ENCODE peak calls at places on chromosomes 11 and 22, in seven cellular contexts. One of them, this sample, is unnamed.

GRCh38 chr11:96090711-96091110 is 166.8 kb upstream of the MTMR2 start:
- DNase-seq in brain microvascular endothelial cell: peak
- DNase-seq in ureter: no peak
- DNase-seq in left kidney: no peak
- DNase-seq in activated CD4-positive, CD25-positive, alpha-beta regulatory T cell: no peak
- DNase-seq in nephron progenitor cell: no peak
- DNase-seq in HTR-8/SVneo: peak
- DNase-seq in this sample: no peak

GRCh38 chr11:59283825-59284772 is 71.4 kb upstream of the MPEG1 start:
- DNase-seq in HTR-8/SVneo: peak
- DNase-seq in nephron progenitor cell: peak
- DNase-seq in ureter: no peak
- DNase-seq in left kidney: peak
- DNase-seq in brain microvascular endothelial cell: peak
- DNase-seq in activated CD4-positive, CD25-positive, alpha-beta regulatory T cell: no peak
- DNase-seq in this sample: no peak

GRCh38 chr11:65781962-65782815 is 1.4 kb upstream of the AP5B1 start:
- DNase-seq in HTR-8/SVneo: no peak
- DNase-seq in brain microvascular endothelial cell: no peak
- DNase-seq in left kidney: no peak
- DNase-seq in ureter: no peak
- DNase-seq in nephron progenitor cell: no peak
- DNase-seq in activated CD4-positive, CD25-positive, alpha-beta regulatory T cell: no peak
- DNase-seq in this sample: peak

GRCh38 chr11:62591448-62592215 is at the start of gene TUT1:
- DNase-seq in brain microvascular endothelial cell: peak
- DNase-seq in HTR-8/SVneo: peak
- DNase-seq in left kidney: peak
- DNase-seq in ureter: peak
- DNase-seq in nephron progenitor cell: peak
- DNase-seq in activated CD4-positive, CD25-positive, alpha-beta regulatory T cell: peak
- DNase-seq in this sample: peak

GRCh38 chr22:20299736-20300136 is 20.1 kb downstream of the DGCR6L start:
- DNase-seq in HTR-8/SVneo: no peak
- DNase-seq in ureter: no peak
- DNase-seq in activated CD4-positive, CD25-positive, alpha-beta regulatory T cell: no peak
- DNase-seq in brain microvascular endothelial cell: no peak
- DNase-seq in nephron progenitor cell: no peak
- DNase-seq in left kidney: peak
- DNase-seq in this sample: no peak

GRCh38 chr11:68038226-68038717 is 553 bp upstream of the TCIRG1 start:
- DNase-seq in ureter: no peak
- DNase-seq in activated CD4-positive, CD25-positive, alpha-beta regulatory T cell: no peak
- DNase-seq in brain microvascular endothelial cell: no peak
- DNase-seq in left kidney: peak
- DNase-seq in nephron progenitor cell: no peak
- DNase-seq in HTR-8/SVneo: no peak
- DNase-seq in this sample: no peak

GRCh38 chr11:36150986-36151385 is 138.2 kb downstream of the COMMD9 start:
- DNase-seq in activated CD4-positive, CD25-positive, alpha-beta regulatory T cell: no peak
- DNase-seq in left kidney: no peak
- DNase-seq in brain microvascular endothelial cell: peak
- DNase-seq in ureter: no peak
- DNase-seq in nephron progenitor cell: no peak
- DNase-seq in HTR-8/SVneo: no peak
- DNase-seq in this sample: peak

GRCh38 chr11:73808052-73808451 is 20.4 kb downstream of the MRPL48 start:
- DNase-seq in left kidney: no peak
- DNase-seq in brain microvascular endothelial cell: no peak
- DNase-seq in nephron progenitor cell: no peak
- DNase-seq in HTR-8/SVneo: no peak
- DNase-seq in activated CD4-positive, CD25-positive, alpha-beta regulatory T cell: no peak
- DNase-seq in ureter: no peak
- DNase-seq in this sample: no peak

GRCh38 chr11:114059984-114060401 is 482 bp downstream of the ZBTB16 start:
- DNase-seq in ureter: no peak
- DNase-seq in HTR-8/SVneo: no peak
- DNase-seq in brain microvascular endothelial cell: no peak
- DNase-seq in nephron progenitor cell: no peak
- DNase-seq in activated CD4-positive, CD25-positive, alpha-beta regulatory T cell: no peak
- DNase-seq in left kidney: no peak
- DNase-seq in this sample: no peak

GRCh38 chr11:65355013-65355775 is 643 bp downstream of the TIGD3 start:
- DNase-seq in HTR-8/SVneo: peak
- DNase-seq in left kidney: peak
- DNase-seq in activated CD4-positive, CD25-positive, alpha-beta regulatory T cell: peak
- DNase-seq in ureter: no peak
- DNase-seq in brain microvascular endothelial cell: no peak
- DNase-seq in nephron progenitor cell: peak
- DNase-seq in this sample: no peak

GRCh38 chr11:34176980-34177319 is 71.5 kb downstream of the NAT10 start:
- DNase-seq in ureter: no peak
- DNase-seq in HTR-8/SVneo: no peak
- DNase-seq in activated CD4-positive, CD25-positive, alpha-beta regulatory T cell: no peak
- DNase-seq in left kidney: no peak
- DNase-seq in nephron progenitor cell: no peak
- DNase-seq in brain microvascular endothelial cell: no peak
- DNase-seq in this sample: no peak

GRCh38 chr22:42280140-42280539 is 9.7 kb upstream of the TCF20 start:
- DNase-seq in HTR-8/SVneo: no peak
- DNase-seq in activated CD4-positive, CD25-positive, alpha-beta regulatory T cell: no peak
- DNase-seq in ureter: no peak
- DNase-seq in brain microvascular endothelial cell: no peak
- DNase-seq in left kidney: no peak
- DNase-seq in nephron progenitor cell: no peak
- DNase-seq in this sample: no peak

GRCh38 chr22:21707677-21708076 is 27.9 kb downstream of the YPEL1 start:
- DNase-seq in activated CD4-positive, CD25-positive, alpha-beta regulatory T cell: no peak
- DNase-seq in ureter: no peak
- DNase-seq in left kidney: peak
- DNase-seq in nephron progenitor cell: no peak
- DNase-seq in HTR-8/SVneo: no peak
- DNase-seq in brain microvascular endothelial cell: no peak
- DNase-seq in this sample: no peak

GRCh38 chr11:44817207-44817944 is 90.6 kb downstream of the TSPAN18 start:
- DNase-seq in HTR-8/SVneo: no peak
- DNase-seq in brain microvascular endothelial cell: no peak
- DNase-seq in left kidney: no peak
- DNase-seq in activated CD4-positive, CD25-positive, alpha-beta regulatory T cell: no peak
- DNase-seq in nephron progenitor cell: no peak
- DNase-seq in ureter: no peak
- DNase-seq in this sample: no peak

GRCh38 chr11:112453601-112454577 is 193.2 kb upstream of the PLET1 start:
- DNase-seq in activated CD4-positive, CD25-positive, alpha-beta regulatory T cell: peak
- DNase-seq in brain microvascular endothelial cell: peak
- DNase-seq in ureter: no peak
- DNase-seq in left kidney: peak
- DNase-seq in HTR-8/SVneo: no peak
- DNase-seq in nephron progenitor cell: peak
- DNase-seq in this sample: no peak

GRCh38 chr11:120244476-120244875 is 4.5 kb downstream of the POU2F3 start:
- DNase-seq in activated CD4-positive, CD25-positive, alpha-beta regulatory T cell: no peak
- DNase-seq in nephron progenitor cell: no peak
- DNase-seq in brain microvascular endothelial cell: no peak
- DNase-seq in HTR-8/SVneo: no peak
- DNase-seq in left kidney: no peak
- DNase-seq in ureter: no peak
- DNase-seq in this sample: no peak